ENCODE peak calls at places on chromosomes 4 and X, in eight cellular contexts. R, M, Q, D, S, T, O and B are unnamed samples.

GRCh38 chr4:36841583-36842326 is 402.8 kb upstream of the NWD2 start:
- DNase-seq in T (no peak), R (no peak), S (peak; percentile 35), M (no peak), Q (no peak), O (no peak), D (no peak), B (no peak)

GRCh38 chrX:136630881-136631280 is 17.1 kb upstream of the CD40LG start:
- DNase-seq in T (no peak), S (no peak), Q (no peak), R (no peak), D (no peak), M (no peak), O (no peak), B (no peak)

GRCh38 chr4:69881173-69881773 is 21.3 kb upstream of the SULT1E1 start:
- DNase-seq in Q (peak; percentile 3), D (peak; percentile 37), R (peak; percentile 6), S (peak; percentile 26), O (no peak), T (peak; percentile 4), M (peak; percentile 54), B (peak; percentile 77)

GRCh38 chrX:21905976-21906375 is 34.5 kb upstream of the SMS start:
- DNase-seq in D (no peak), T (no peak), R (no peak), S (no peak), M (no peak), O (no peak), Q (no peak), B (no peak)

GRCh38 chr4:158071931-158072330 is 100.9 kb downstream of the GASK1B start:
- DNase-seq in O (no peak), D (no peak), Q (no peak), S (no peak), M (no peak), R (no peak), T (no peak), B (no peak)

GRCh38 chr4:4981427-4981826 is 37.8 kb downstream of the CYTL1 start:
- DNase-seq in D (no peak), S (no peak), R (peak; percentile 65), M (peak; percentile 64), Q (no peak), T (peak; percentile 45), O (no peak), B (peak; percentile 88)

GRCh38 chr4:25157071-25157470 is 3.2 kb downstream of the SEPSECS start:
- DNase-seq in M (no peak), R (no peak), T (no peak), S (no peak), Q (no peak), O (no peak), D (no peak), B (no peak)

GRCh38 chr4:52748432-52748831 is 2.8 kb downstream of the ERVMER34-1 start:
- DNase-seq in S (no peak), T (no peak), R (no peak), D (no peak), Q (no peak), M (no peak), O (no peak), B (no peak)

GRCh38 chrX:71191253-71191652 is 31.8 kb upstream of the GJB1 start:
- DNase-seq in Q (no peak), O (no peak), R (no peak), S (no peak), D (no peak), M (no peak), T (no peak), B (no peak)